ENCODE peak calls at places on chromosome X, in four cellular contexts. One of them, this sample, is unnamed.

GRCh38 chrX:19798423-19798822 is 89.0 kb downstream of the SH3KBP1 start:
- DNase-seq in GM12878: no peak
- DNase-seq in K562: no peak
- DNase-seq in HepG2: no peak
- DNase-seq in this sample: no peak

GRCh38 chrX:119622356-119623232 is 16.4 kb upstream of the NKRF start:
- DNase-seq in GM12878: no peak
- DNase-seq in K562: no peak
- DNase-seq in HepG2: no peak
- DNase-seq in this sample: no peak

GRCh38 chrX:101759000-101759399 is 99.3 kb upstream of the ARMCX2 start:
- DNase-seq in K562: peak; percentile 5
- DNase-seq in GM12878: no peak
- DNase-seq in HepG2: peak; percentile 2
- DNase-seq in this sample: peak; percentile 56

GRCh38 chrX:30712214-30712613 is 59.0 kb downstream of the GK start:
- DNase-seq in HepG2: no peak
- DNase-seq in GM12878: no peak
- DNase-seq in K562: no peak
- DNase-seq in this sample: no peak

GRCh38 chrX:56763556-56764152 is 34.6 kb downstream of the NBDY start:
- DNase-seq in K562: no peak
- DNase-seq in GM12878: no peak
- DNase-seq in HepG2: peak; percentile 15
- DNase-seq in this sample: no peak

GRCh38 chrX:127259742-127260141 is 440.2 kb downstream of the PRR32 start:
- DNase-seq in K562: no peak
- DNase-seq in HepG2: no peak
- DNase-seq in GM12878: no peak
- DNase-seq in this sample: no peak

GRCh38 chrX:145816607-145817298 is 876 bp upstream of the SLITRK2 start:
- DNase-seq in GM12878: no peak
- DNase-seq in K562: no peak
- DNase-seq in HepG2: no peak
- DNase-seq in this sample: no peak

GRCh38 chrX:8254386-8254785 is 83.3 kb upstream of the VCX2 start:
- DNase-seq in GM12878: no peak
- DNase-seq in K562: no peak
- DNase-seq in HepG2: no peak
- DNase-seq in this sample: no peak

GRCh38 chrX:26574208-26574607 is 358.2 kb downstream of the MAGEB5 start:
- DNase-seq in K562: no peak
- DNase-seq in HepG2: no peak
- DNase-seq in GM12878: no peak
- DNase-seq in this sample: no peak

GRCh38 chrX:41824551-41824950 is 98.8 kb downstream of the CASK start:
- DNase-seq in HepG2: no peak
- DNase-seq in K562: no peak
- DNase-seq in GM12878: no peak
- DNase-seq in this sample: no peak

GRCh38 chrX:106484233-106484632 is 127.5 kb upstream of the RADX start:
- DNase-seq in HepG2: no peak
- DNase-seq in GM12878: peak; percentile 64
- DNase-seq in K562: no peak
- DNase-seq in this sample: no peak

GRCh38 chrX:107549504-107549903 is 78.8 kb upstream of the PRPS1 start:
- DNase-seq in K562: no peak
- DNase-seq in HepG2: no peak
- DNase-seq in GM12878: no peak
- DNase-seq in this sample: no peak

GRCh38 chrX:108148524-108148923 is 56.9 kb downstream of the ATG4A start:
- DNase-seq in GM12878: peak; percentile 4
- DNase-seq in HepG2: no peak
- DNase-seq in K562: no peak
- DNase-seq in this sample: no peak

GRCh38 chrX:153687121-153688039 is at the start of gene SLC6A8:
- DNase-seq in GM12878: no peak
- DNase-seq in K562: peak; percentile 90
- DNase-seq in HepG2: peak; percentile 31
- DNase-seq in this sample: peak; percentile 65

GRCh38 chrX:119573840-119574393 is 446 bp upstream of the UBE2A start:
- DNase-seq in GM12878: no peak
- DNase-seq in K562: peak; percentile 48
- DNase-seq in HepG2: peak; percentile 10
- DNase-seq in this sample: no peak

GRCh38 chrX:30690330-30690729 is 37.1 kb downstream of the GK start:
- DNase-seq in HepG2: no peak
- DNase-seq in K562: no peak
- DNase-seq in GM12878: no peak
- DNase-seq in this sample: no peak

GRCh38 chrX:120120223-120120622 is 4.5 kb upstream of the RHOXF1 start:
- DNase-seq in K562: no peak
- DNase-seq in HepG2: no peak
- DNase-seq in GM12878: no peak
- DNase-seq in this sample: no peak

GRCh38 chrX:105191878-105192277 is 28.6 kb downstream of the TEX13A start:
- DNase-seq in GM12878: no peak
- DNase-seq in K562: no peak
- DNase-seq in HepG2: no peak
- DNase-seq in this sample: peak; percentile 35

GRCh38 chrX:29274517-29274916 is 687.3 kb downstream of the IL1RAPL1 start:
- DNase-seq in K562: no peak
- DNase-seq in HepG2: no peak
- DNase-seq in GM12878: no peak
- DNase-seq in this sample: no peak

GRCh38 chrX:13652256-13653021 is 502 bp upstream of the TCEANC start:
- DNase-seq in HepG2: no peak
- DNase-seq in K562: peak; percentile 38
- DNase-seq in GM12878: no peak
- DNase-seq in this sample: no peak

GRCh38 chrX:131393426-131393825 is 104.3 kb upstream of the IGSF1 start:
- DNase-seq in K562: no peak
- DNase-seq in HepG2: no peak
- DNase-seq in GM12878: no peak
- DNase-seq in this sample: no peak

GRCh38 chrX:101370888-101371504 is 15.0 kb downstream of the BTK start:
- DNase-seq in K562: no peak
- DNase-seq in HepG2: no peak
- DNase-seq in GM12878: no peak
- DNase-seq in this sample: no peak

GRCh38 chrX:103063918-103064434 is at the start of gene BEX1:
- DNase-seq in GM12878: no peak
- DNase-seq in HepG2: peak; percentile 35
- DNase-seq in K562: no peak
- DNase-seq in this sample: peak; percentile 68

GRCh38 chrX:155819966-155820491 is 61.1 kb upstream of the VAMP7 start:
- DNase-seq in GM12878: peak; percentile 11
- DNase-seq in HepG2: peak; percentile 49
- DNase-seq in K562: peak; percentile 43
- DNase-seq in this sample: peak; percentile 58

GRCh38 chrX:107675823-107676555 is 47.7 kb downstream of the PRPS1 start:
- DNase-seq in K562: no peak
- DNase-seq in GM12878: no peak
- DNase-seq in HepG2: no peak
- DNase-seq in this sample: no peak

GRCh38 chrX:123927845-123928244 is 33.7 kb upstream of the STAG2 start:
- DNase-seq in GM12878: no peak
- DNase-seq in HepG2: no peak
- DNase-seq in K562: no peak
- DNase-seq in this sample: no peak

GRCh38 chrX:116198810-116199209 is 28.3 kb downstream of the AGTR2 start:
- DNase-seq in K562: no peak
- DNase-seq in GM12878: no peak
- DNase-seq in HepG2: peak; percentile 0
- DNase-seq in this sample: peak; percentile 16

GRCh38 chrX:153765138-153766079 is 1.4 kb downstream of the PLXNB3 start:
- DNase-seq in K562: peak; percentile 90
- DNase-seq in HepG2: peak; percentile 33
- DNase-seq in GM12878: no peak
- DNase-seq in this sample: no peak

GRCh38 chrX:10326578-10326977 is 169.8 kb downstream of the CLCN4 start:
- DNase-seq in HepG2: peak; percentile 25
- DNase-seq in GM12878: no peak
- DNase-seq in K562: no peak
- DNase-seq in this sample: no peak

GRCh38 chrX:136346506-136346905 is 45.7 kb downstream of the ADGRG4 start:
- DNase-seq in K562: no peak
- DNase-seq in HepG2: no peak
- DNase-seq in GM12878: no peak
- DNase-seq in this sample: no peak

GRCh38 chrX:120274958-120275357 is 24.3 kb downstream of the ZBTB33 start:
- DNase-seq in K562: no peak
- DNase-seq in HepG2: no peak
- DNase-seq in GM12878: no peak
- DNase-seq in this sample: no peak

GRCh38 chrX:44946771-44947170 is 73.8 kb downstream of the KDM6A start:
- DNase-seq in HepG2: no peak
- DNase-seq in GM12878: no peak
- DNase-seq in K562: no peak
- DNase-seq in this sample: no peak
- TF ChIP-seq ETV6 in HepG2: no peak
- TF ChIP-seq ETV6 in GM12878: no peak
- TF ChIP-seq ETV6 in K562: no peak
- TF ChIP-seq ETV6 in this sample: no peak

GRCh38 chrX:146863566-146863965 is 49.0 kb upstream of the CXorf51A start:
- DNase-seq in GM12878: no peak
- DNase-seq in K562: no peak
- DNase-seq in HepG2: no peak
- DNase-seq in this sample: no peak
- TF ChIP-seq ETV6 in GM12878: no peak
- TF ChIP-seq ETV6 in K562: no peak
- TF ChIP-seq ETV6 in HepG2: no peak
- TF ChIP-seq ETV6 in this sample: no peak

GRCh38 chrX:47722260-47722659 is 63.3 kb upstream of the UXT start:
- DNase-seq in K562: no peak
- DNase-seq in HepG2: no peak
- DNase-seq in GM12878: no peak
- DNase-seq in this sample: no peak

GRCh38 chrX:47723083-47723482 is 64.1 kb upstream of the UXT start:
- DNase-seq in K562: no peak
- DNase-seq in GM12878: no peak
- DNase-seq in HepG2: no peak
- DNase-seq in this sample: no peak

DNA sequence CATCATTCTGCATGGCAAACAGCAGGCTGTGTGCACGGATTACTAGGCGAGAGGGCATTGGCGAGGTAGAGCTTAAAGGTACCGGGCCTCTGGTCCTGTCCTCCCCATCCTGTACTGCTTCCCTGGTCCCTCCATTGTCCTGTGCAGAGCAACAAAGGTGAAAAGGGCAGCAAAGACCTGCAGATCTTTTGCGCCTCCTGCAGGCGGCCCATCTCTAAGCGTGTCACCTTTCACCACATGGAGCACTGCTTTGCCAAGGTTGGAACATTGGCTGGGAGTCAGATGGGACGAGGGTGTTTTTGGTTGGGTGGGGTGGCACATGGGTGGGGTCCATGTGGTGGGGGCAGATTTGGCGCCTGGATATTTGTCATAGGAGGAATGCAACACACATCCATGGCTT is 64.7 kb upstream of the UXT start:
- DNase-seq in K562: peak; percentile 25
- DNase-seq in GM12878: no peak
- DNase-seq in HepG2: peak; percentile 3
- DNase-seq in this sample: peak; percentile 44
- TF ChIP-seq ETV6 in K562: no peak
- TF ChIP-seq ETV6 in GM12878: no peak
- TF ChIP-seq ETV6 in HepG2: no peak
- TF ChIP-seq ETV6 in this sample: no peak

GRCh38 chrX:11334165-11334564 is 41.0 kb downstream of the AMELX start:
- DNase-seq in GM12878: no peak
- DNase-seq in K562: no peak
- DNase-seq in HepG2: no peak
- DNase-seq in this sample: no peak
- TF ChIP-seq ETV6 in GM12878: no peak
- TF ChIP-seq ETV6 in K562: no peak
- TF ChIP-seq ETV6 in HepG2: no peak
- TF ChIP-seq ETV6 in this sample: no peak

DNA sequence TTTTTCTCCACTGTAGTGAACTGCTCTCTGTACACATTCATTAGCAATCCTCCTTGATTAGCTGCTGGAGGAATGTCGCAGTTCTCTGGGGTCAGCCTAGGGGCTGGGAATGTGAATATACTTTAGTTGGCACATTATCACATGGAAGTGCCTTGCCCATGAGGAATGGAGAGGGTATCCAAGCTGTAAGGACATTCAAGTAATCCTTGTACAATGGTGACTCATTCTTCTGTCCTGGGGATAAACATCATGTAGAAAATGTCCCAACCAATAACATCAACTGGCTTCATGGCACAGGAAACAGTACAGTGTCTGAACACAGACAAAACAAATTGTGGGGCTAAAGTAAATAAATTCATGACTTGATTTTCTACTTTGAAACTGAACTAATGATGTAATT is 147.1 kb downstream of the GLRA2 start:
- DNase-seq in K562: no peak
- DNase-seq in HepG2: no peak
- DNase-seq in GM12878: no peak
- DNase-seq in this sample: no peak
- TF ChIP-seq ETV6 in K562: no peak
- TF ChIP-seq ETV6 in HepG2: no peak
- TF ChIP-seq ETV6 in GM12878: no peak
- TF ChIP-seq ETV6 in this sample: no peak